ENCODE peak calls at places on chromosomes 2 and 18, in seven cellular contexts. One of them, this sample, is unnamed.

GRCh38 chr18:59249186-59249774 is 24.0 kb downstream of the RAX start:
- DNase-seq in NCI-H2081: peak; percentile 71
- DNase-seq in erythroblast: peak; percentile 78
- DNase-seq in choroid plexus epithelial cell: peak; percentile 93
- DNase-seq in epithelial cell of esophagus: peak; percentile 75
- DNase-seq in EL: peak; percentile 79
- DNase-seq in A549: peak; percentile 69
- DNase-seq in this sample: peak; percentile 82

GRCh38 chr18:6557052-6557451 is 142.3 kb upstream of the L3MBTL4 start:
- DNase-seq in NCI-H2081: no peak
- DNase-seq in erythroblast: no peak
- DNase-seq in choroid plexus epithelial cell: no peak
- DNase-seq in epithelial cell of esophagus: no peak
- DNase-seq in EL: no peak
- DNase-seq in A549: no peak
- DNase-seq in this sample: no peak

GRCh38 chr2:144357623-144358400 is 162.1 kb downstream of the ZEB2 start:
- DNase-seq in NCI-H2081: no peak
- DNase-seq in erythroblast: peak; percentile 56
- DNase-seq in choroid plexus epithelial cell: peak; percentile 98
- DNase-seq in epithelial cell of esophagus: peak; percentile 96
- DNase-seq in EL: peak; percentile 97
- DNase-seq in A549: peak; percentile 92
- DNase-seq in this sample: peak; percentile 91

GRCh38 chr2:23404426-23404825 is 19.4 kb downstream of the KLHL29 start:
- DNase-seq in NCI-H2081: peak; percentile 79
- DNase-seq in erythroblast: no peak
- DNase-seq in choroid plexus epithelial cell: peak; percentile 87
- DNase-seq in epithelial cell of esophagus: peak; percentile 68
- DNase-seq in EL: peak; percentile 88
- DNase-seq in A549: peak; percentile 80
- DNase-seq in this sample: peak; percentile 61

GRCh38 chr2:171798156-171798815 is 95.8 kb downstream of the SLC25A12 start:
- DNase-seq in NCI-H2081: no peak
- DNase-seq in erythroblast: no peak
- DNase-seq in choroid plexus epithelial cell: peak; percentile 62
- DNase-seq in epithelial cell of esophagus: peak; percentile 63
- DNase-seq in EL: peak; percentile 53
- DNase-seq in A549: no peak
- DNase-seq in this sample: no peak

GRCh38 chr2:99403084-99403483 is 65.9 kb downstream of the EIF5B start:
- DNase-seq in NCI-H2081: no peak
- DNase-seq in erythroblast: no peak
- DNase-seq in choroid plexus epithelial cell: no peak
- DNase-seq in epithelial cell of esophagus: peak; percentile 12
- DNase-seq in EL: peak; percentile 47
- DNase-seq in A549: no peak
- DNase-seq in this sample: no peak

GRCh38 chr18:48589797-48590519 is 51.1 kb downstream of the CTIF start:
- DNase-seq in NCI-H2081: no peak
- DNase-seq in erythroblast: no peak
- DNase-seq in choroid plexus epithelial cell: no peak
- DNase-seq in epithelial cell of esophagus: no peak
- DNase-seq in EL: no peak
- DNase-seq in A549: no peak
- DNase-seq in this sample: no peak

GRCh38 chr2:20123871-20124594 is 72.6 kb upstream of the LAPTM4A start:
- DNase-seq in NCI-H2081: no peak
- DNase-seq in erythroblast: no peak
- DNase-seq in choroid plexus epithelial cell: no peak
- DNase-seq in epithelial cell of esophagus: no peak
- DNase-seq in EL: no peak
- DNase-seq in A549: no peak
- DNase-seq in this sample: no peak

GRCh38 chr18:22006458-22006857 is 162.9 kb upstream of the GATA6 start:
- DNase-seq in NCI-H2081: no peak
- DNase-seq in erythroblast: no peak
- DNase-seq in choroid plexus epithelial cell: no peak
- DNase-seq in epithelial cell of esophagus: no peak
- DNase-seq in EL: no peak
- DNase-seq in A549: no peak
- DNase-seq in this sample: no peak

GRCh38 chr2:20012032-20012281 is 511 bp downstream of the MATN3 start:
- DNase-seq in NCI-H2081: no peak
- DNase-seq in erythroblast: no peak
- DNase-seq in choroid plexus epithelial cell: no peak
- DNase-seq in epithelial cell of esophagus: no peak
- DNase-seq in EL: no peak
- DNase-seq in A549: no peak
- DNase-seq in this sample: no peak

GRCh38 chr2:196409376-196409775 is 230.1 kb upstream of the CCDC150 start:
- DNase-seq in NCI-H2081: no peak
- DNase-seq in erythroblast: no peak
- DNase-seq in choroid plexus epithelial cell: no peak
- DNase-seq in epithelial cell of esophagus: no peak
- DNase-seq in EL: no peak
- DNase-seq in A549: no peak
- DNase-seq in this sample: no peak

GRCh38 chr2:181857471-181857870 is 34.1 kb upstream of the ITPRID2 start:
- DNase-seq in NCI-H2081: no peak
- DNase-seq in erythroblast: no peak
- DNase-seq in choroid plexus epithelial cell: peak; percentile 14
- DNase-seq in epithelial cell of esophagus: peak; percentile 95
- DNase-seq in EL: peak; percentile 3
- DNase-seq in A549: peak; percentile 54
- DNase-seq in this sample: no peak